ENCODE peak calls at places on chromosomes 11 and 22, in four cellular contexts. One of them, this sample, is unnamed.

GRCh38 chr11:13896175-13896989 is 66.1 kb upstream of the SPON1 start:
- DNase-seq in naive thymus-derived CD4-positive, alpha-beta T cell: no peak
- DNase-seq in astrocyte of the spinal cord: no peak
- DNase-seq in GM23248: no peak
- DNase-seq in this sample: no peak

GRCh38 chr22:46915978-46916730 is 153.7 kb downstream of the TBC1D22A start:
- DNase-seq in astrocyte of the spinal cord: no peak
- DNase-seq in naive thymus-derived CD4-positive, alpha-beta T cell: no peak
- DNase-seq in GM23248: peak; percentile 10
- DNase-seq in this sample: no peak

GRCh38 chr22:30732426-30732825 is 37.8 kb downstream of the OSBP2 start:
- DNase-seq in astrocyte of the spinal cord: no peak
- DNase-seq in GM23248: no peak
- DNase-seq in naive thymus-derived CD4-positive, alpha-beta T cell: no peak
- DNase-seq in this sample: no peak

GRCh38 chr11:2807801-2808241 is 77.8 kb downstream of the CDKN1C start:
- DNase-seq in GM23248: no peak
- DNase-seq in naive thymus-derived CD4-positive, alpha-beta T cell: no peak
- DNase-seq in astrocyte of the spinal cord: no peak
- DNase-seq in this sample: peak; percentile 16

GRCh38 chr11:20598487-20598886 is 921 bp upstream of the SLC6A5 start:
- DNase-seq in astrocyte of the spinal cord: no peak
- DNase-seq in naive thymus-derived CD4-positive, alpha-beta T cell: no peak
- DNase-seq in GM23248: no peak
- DNase-seq in this sample: no peak

GRCh38 chr11:33861366-33861765 is 30.5 kb downstream of the LMO2 start:
- DNase-seq in astrocyte of the spinal cord: no peak
- DNase-seq in naive thymus-derived CD4-positive, alpha-beta T cell: no peak
- DNase-seq in GM23248: no peak
- DNase-seq in this sample: no peak

GRCh38 chr22:32325811-32326237 is 31.8 kb upstream of the RFPL3 start:
- DNase-seq in GM23248: no peak
- DNase-seq in naive thymus-derived CD4-positive, alpha-beta T cell: no peak
- DNase-seq in astrocyte of the spinal cord: no peak
- DNase-seq in this sample: peak; percentile 41

GRCh38 chr11:1195690-1196515 is 27.0 kb upstream of the MUC5B start:
- DNase-seq in astrocyte of the spinal cord: no peak
- DNase-seq in GM23248: no peak
- DNase-seq in naive thymus-derived CD4-positive, alpha-beta T cell: no peak
- DNase-seq in this sample: peak; percentile 71

GRCh38 chr11:61480936-61481335 is 27.6 kb upstream of the LRRC10B start:
- DNase-seq in astrocyte of the spinal cord: no peak
- DNase-seq in GM23248: no peak
- DNase-seq in naive thymus-derived CD4-positive, alpha-beta T cell: no peak
- DNase-seq in this sample: no peak

GRCh38 chr11:1565904-1566247 is 6.2 kb downstream of the DUSP8 start:
- DNase-seq in astrocyte of the spinal cord: no peak
- DNase-seq in naive thymus-derived CD4-positive, alpha-beta T cell: no peak
- DNase-seq in GM23248: no peak
- DNase-seq in this sample: no peak

GRCh38 chr11:1744879-1745700 is 5.3 kb downstream of the IFITM10 start:
- DNase-seq in naive thymus-derived CD4-positive, alpha-beta T cell: no peak
- DNase-seq in astrocyte of the spinal cord: no peak
- DNase-seq in GM23248: no peak
- DNase-seq in this sample: peak; percentile 50

GRCh38 chr11:57357827-57358226 is 19.7 kb downstream of the P2RX3 start:
- DNase-seq in naive thymus-derived CD4-positive, alpha-beta T cell: no peak
- DNase-seq in GM23248: peak; percentile 75
- DNase-seq in astrocyte of the spinal cord: no peak
- DNase-seq in this sample: no peak

GRCh38 chr11:128731041-128731663 is 37.3 kb downstream of the FLI1 start:
- DNase-seq in GM23248: no peak
- DNase-seq in naive thymus-derived CD4-positive, alpha-beta T cell: no peak
- DNase-seq in astrocyte of the spinal cord: no peak
- DNase-seq in this sample: no peak

DNA sequence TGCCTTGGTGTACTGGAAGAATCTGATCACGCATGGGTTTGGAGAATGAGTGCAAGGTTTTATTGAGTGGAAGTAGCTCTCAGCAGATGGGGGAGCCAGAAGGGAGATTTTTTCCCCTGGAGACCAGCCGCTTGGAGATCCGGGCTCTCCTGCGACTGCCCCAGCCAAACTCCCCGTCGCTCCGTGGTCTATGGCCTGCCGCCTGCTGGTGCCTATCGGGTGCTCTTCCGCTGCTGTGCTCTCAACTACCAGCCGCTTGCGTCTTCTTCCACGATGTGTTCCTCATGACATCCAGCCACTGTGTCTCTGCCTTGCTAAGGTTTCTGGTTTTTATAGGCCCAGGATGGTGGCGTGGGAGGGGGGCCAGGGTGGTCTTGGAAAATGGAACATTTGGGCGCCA is 145.6 kb upstream of the UBASH3B start:
- DNase-seq in GM23248: no peak
- DNase-seq in naive thymus-derived CD4-positive, alpha-beta T cell: no peak
- DNase-seq in astrocyte of the spinal cord: no peak
- DNase-seq in this sample: no peak
- H3K4me3 ChIP-seq in GM23248: no peak overlapping the region
- H3K4me3 ChIP-seq in naive thymus-derived CD4-positive, alpha-beta T cell: no peak overlapping the region
- H3K4me3 ChIP-seq in astrocyte of the spinal cord: no peak overlapping the region
- H3K4me3 ChIP-seq in this sample: no peak overlapping the region

DNA sequence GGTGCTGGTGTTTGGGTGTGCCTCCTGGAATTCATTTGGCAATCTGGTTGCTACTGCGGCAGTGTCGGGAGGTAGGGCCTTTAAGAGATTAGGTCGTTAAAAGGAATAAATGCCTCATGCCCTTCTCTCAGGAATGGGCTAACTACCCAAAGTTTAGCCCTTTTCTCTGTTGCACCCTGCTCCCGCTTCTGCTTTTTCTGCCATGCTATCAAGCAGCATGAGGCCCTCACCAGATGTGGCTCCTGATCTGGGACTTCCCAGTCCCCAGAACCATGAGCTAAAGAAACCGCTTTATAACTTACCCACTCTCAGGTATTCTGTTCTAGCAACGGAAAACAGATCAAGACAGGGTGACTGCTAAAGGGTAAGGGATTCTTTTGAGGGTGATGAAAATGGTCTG is 6.3 kb downstream of the EIF3D start:
- DNase-seq in naive thymus-derived CD4-positive, alpha-beta T cell: no peak
- DNase-seq in GM23248: no peak
- DNase-seq in astrocyte of the spinal cord: no peak
- DNase-seq in this sample: no peak
- H3K4me3 ChIP-seq in naive thymus-derived CD4-positive, alpha-beta T cell: no peak overlapping the region
- H3K4me3 ChIP-seq in GM23248: no peak overlapping the region
- H3K4me3 ChIP-seq in astrocyte of the spinal cord: no peak overlapping the region
- H3K4me3 ChIP-seq in this sample: no peak overlapping the region

GRCh38 chr11:86066033-86066432 is 2.9 kb downstream of the PICALM start:
- DNase-seq in naive thymus-derived CD4-positive, alpha-beta T cell: no peak
- DNase-seq in astrocyte of the spinal cord: no peak
- DNase-seq in GM23248: no peak
- DNase-seq in this sample: no peak
- H3K4me3 ChIP-seq in naive thymus-derived CD4-positive, alpha-beta T cell: peak overlapping the region; percentile 82
- H3K4me3 ChIP-seq in astrocyte of the spinal cord: peak overlapping the region; percentile 98
- H3K4me3 ChIP-seq in GM23248: peak overlapping the region; percentile 98
- H3K4me3 ChIP-seq in this sample: no peak overlapping the region

GRCh38 chr11:43758942-43759341 is 78.4 kb downstream of the HSD17B12 start:
- DNase-seq in GM23248: no peak
- DNase-seq in astrocyte of the spinal cord: no peak
- DNase-seq in naive thymus-derived CD4-positive, alpha-beta T cell: no peak
- DNase-seq in this sample: no peak
- H3K4me3 ChIP-seq in GM23248: no peak overlapping the region
- H3K4me3 ChIP-seq in astrocyte of the spinal cord: no peak overlapping the region
- H3K4me3 ChIP-seq in naive thymus-derived CD4-positive, alpha-beta T cell: no peak overlapping the region
- H3K4me3 ChIP-seq in this sample: no peak overlapping the region

GRCh38 chr11:27174026-27174425 is 133.4 kb downstream of the BBOX1 start:
- DNase-seq in naive thymus-derived CD4-positive, alpha-beta T cell: no peak
- DNase-seq in astrocyte of the spinal cord: no peak
- DNase-seq in GM23248: no peak
- DNase-seq in this sample: no peak
- H3K4me3 ChIP-seq in naive thymus-derived CD4-positive, alpha-beta T cell: no peak overlapping the region
- H3K4me3 ChIP-seq in astrocyte of the spinal cord: no peak overlapping the region
- H3K4me3 ChIP-seq in GM23248: no peak overlapping the region
- H3K4me3 ChIP-seq in this sample: no peak overlapping the region

GRCh38 chr11:85826096-85826855 is 15.3 kb upstream of the SYTL2 start:
- DNase-seq in GM23248: peak; percentile 65
- DNase-seq in naive thymus-derived CD4-positive, alpha-beta T cell: peak; percentile 39
- DNase-seq in astrocyte of the spinal cord: peak; percentile 39
- DNase-seq in this sample: no peak
- H3K4me3 ChIP-seq in GM23248: no peak overlapping the region
- H3K4me3 ChIP-seq in naive thymus-derived CD4-positive, alpha-beta T cell: no peak overlapping the region
- H3K4me3 ChIP-seq in astrocyte of the spinal cord: no peak overlapping the region
- H3K4me3 ChIP-seq in this sample: no peak overlapping the region

GRCh38 chr11:83158474-83158786 is 1.5 kb downstream of the PCF11 start:
- DNase-seq in naive thymus-derived CD4-positive, alpha-beta T cell: no peak
- DNase-seq in astrocyte of the spinal cord: no peak
- DNase-seq in GM23248: no peak
- DNase-seq in this sample: no peak

GRCh38 chr11:83162377-83162776 is 5.4 kb downstream of the PCF11 start:
- DNase-seq in astrocyte of the spinal cord: no peak
- DNase-seq in naive thymus-derived CD4-positive, alpha-beta T cell: peak; percentile 43
- DNase-seq in GM23248: peak; percentile 33
- DNase-seq in this sample: no peak

GRCh38 chr11:83158965-83159900 is 2.3 kb downstream of the PCF11 start:
- DNase-seq in naive thymus-derived CD4-positive, alpha-beta T cell: no peak
- DNase-seq in astrocyte of the spinal cord: no peak
- DNase-seq in GM23248: peak; percentile 25
- DNase-seq in this sample: no peak

GRCh38 chr11:83161610-83162199 is 4.8 kb downstream of the PCF11 start:
- DNase-seq in GM23248: no peak
- DNase-seq in naive thymus-derived CD4-positive, alpha-beta T cell: no peak
- DNase-seq in astrocyte of the spinal cord: no peak
- DNase-seq in this sample: no peak

DNA sequence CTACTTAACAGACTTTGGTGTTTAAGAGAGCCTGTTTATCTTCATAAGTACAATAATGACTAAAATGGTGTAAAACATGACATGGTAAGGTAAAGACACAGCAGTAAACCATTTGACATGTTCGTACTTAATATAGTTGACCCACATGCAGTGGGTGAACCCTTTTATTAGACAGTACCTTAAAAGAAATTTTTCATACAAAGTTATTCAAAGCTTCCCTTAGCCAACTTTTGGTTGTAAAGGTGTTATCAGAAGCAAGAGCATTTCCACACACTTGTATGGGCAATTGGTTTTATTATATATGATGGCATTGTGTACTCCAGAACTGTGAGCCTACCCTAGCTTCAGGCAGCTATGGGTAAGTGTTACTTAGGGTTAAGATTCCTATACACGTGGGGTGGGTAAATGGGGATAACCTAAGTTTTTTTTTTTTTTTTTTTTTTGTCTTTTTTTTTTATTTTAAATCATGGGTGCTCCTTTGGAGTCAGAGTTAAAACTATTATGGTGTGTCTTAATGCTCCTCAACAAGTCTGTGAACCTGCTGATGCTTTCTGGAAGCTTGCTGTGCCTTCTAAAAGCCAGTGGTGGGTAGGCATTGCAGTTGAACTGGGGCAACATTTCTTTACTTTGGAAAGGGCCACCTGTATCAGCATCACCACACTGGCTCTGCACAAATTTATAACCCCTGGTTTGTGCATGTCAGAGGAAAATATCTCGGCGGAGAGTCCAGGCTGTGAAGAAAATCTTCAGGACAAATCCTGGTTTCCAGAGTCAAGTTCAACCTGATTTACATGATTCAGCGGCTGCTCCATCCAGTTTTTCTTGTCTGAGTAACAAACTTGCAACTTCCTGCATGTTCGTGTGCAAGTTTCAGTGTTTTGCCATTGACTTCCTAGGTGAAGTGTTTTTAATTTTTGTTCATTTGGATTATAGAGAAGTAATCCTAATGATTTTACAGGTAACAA is 3.3 kb downstream of the PCF11 start:
- DNase-seq in naive thymus-derived CD4-positive, alpha-beta T cell: no peak
- DNase-seq in astrocyte of the spinal cord: peak; percentile 27
- DNase-seq in GM23248: peak; percentile 75
- DNase-seq in this sample: no peak
- H3K4me3 ChIP-seq in naive thymus-derived CD4-positive, alpha-beta T cell: peak overlapping the region; percentile 90
- H3K4me3 ChIP-seq in astrocyte of the spinal cord: peak overlapping the region; percentile 81
- H3K4me3 ChIP-seq in GM23248: peak overlapping the region; percentile 99
- H3K4me3 ChIP-seq in this sample: peak overlapping the region; percentile 68